ENCODE peak calls at places on chromosomes 7 and 10, in nine cellular contexts. L, J, X, N, S, R, O, B and A are unnamed samples.

GRCh38 chr10:101940916-101941315 is 97.3 kb upstream of the KCNIP2 start:
- DNase-seq in L (no peak), J (no peak), X (no peak), N (no peak), S (no peak), R (no peak), O (no peak), B (no peak), A (no peak)

GRCh38 chr7:36863901-36864701 is 139.8 kb upstream of the AOAH start:
- DNase-seq in L (no peak), J (peak; percentile 17), X (no peak), N (peak; percentile 31), S (no peak), R (no peak), O (no peak), B (no peak), A (peak; percentile 4)

GRCh38 chr7:137130751-137131158 is 212.8 kb downstream of the PTN start:
- DNase-seq in L (no peak), J (no peak), X (no peak), N (no peak), S (no peak), R (no peak), O (no peak), B (no peak), A (peak; percentile 48)

GRCh38 chr10:86958109-86958830 is at the start of gene SNCG:
- DNase-seq in L (no peak), J (no peak), X (no peak), N (no peak), S (no peak), R (no peak), O (no peak), B (peak; percentile 48), A (peak; percentile 48)

GRCh38 chr10:60718891-60719290 is 59.4 kb upstream of the CDK1 start:
- DNase-seq in L (no peak), J (no peak), X (no peak), N (no peak), S (no peak), R (no peak), O (no peak), B (no peak), A (no peak)

GRCh38 chr10:44874176-44874575 is 37.0 kb upstream of the TMEM72 start:
- DNase-seq in L (no peak), J (no peak), X (no peak), N (no peak), S (no peak), R (no peak), O (no peak), B (no peak), A (no peak)

GRCh38 chr7:46930336-46930735 is 651.6 kb downstream of the TNS3 start:
- DNase-seq in L (no peak), J (peak; percentile 36), X (no peak), N (no peak), S (no peak), R (no peak), O (no peak), B (no peak), A (peak; percentile 90)

GRCh38 chr7:82810558-82811259 is 352.0 kb downstream of the PCLO start:
- DNase-seq in L (peak; percentile 45), J (no peak), X (no peak), N (no peak), S (no peak), R (peak; percentile 65), O (no peak), B (no peak), A (peak; percentile 76)